ENCODE peak calls at places on chromosomes 13 and 19, in six cellular contexts. H is activated T-cell treated with anti-CD3 and anti-CD28 coated beads for 1 hour; Q is CD8-positive, alpha-beta memory T cell; Y is renal cortical epithelial cell; G is SJSA1; Z is AML-193. P is an unnamed sample.

GRCh38 chr13:95253033-95253432 is 48.2 kb downstream of the ABCC4 start:
- DNase-seq in G (no peak), H (no peak), Q (no peak), Y (no peak), Z (no peak), P (no peak)

GRCh38 chr13:108948269-108948671 is 318.9 kb downstream of the MYO16 start:
- DNase-seq in G (no peak), Y (no peak), Q (no peak), H (no peak), Z (no peak), P (no peak)

GRCh38 chr19:10389863-10390262 is 9.5 kb upstream of the TYK2 start:
- DNase-seq in G (peak), Z (no peak), H (no peak), Y (no peak), Q (no peak), P (peak)

GRCh38 chr19:11288349-11288748 is 7.6 kb upstream of the TSPAN16 start:
- DNase-seq in Z (peak), G (no peak), H (no peak), Y (peak), Q (no peak), P (peak)

GRCh38 chr19:10096615-10096963 is 5.9 kb downstream of the ANGPTL6 start:
- DNase-seq in G (no peak), Q (no peak), H (no peak), Y (no peak), Z (no peak), P (no peak)

GRCh38 chr13:43087960-43088580 is 64.7 kb downstream of the DNAJC15 start:
- DNase-seq in H (no peak), Z (no peak), G (no peak), Y (no peak), Q (no peak), P (no peak)

GRCh38 chr13:48500652-48501197 is 32.2 kb downstream of the RCBTB2 start:
- DNase-seq in Y (peak), Z (peak), G (no peak), Q (no peak), H (no peak), P (no peak)

GRCh38 chr19:15390814-15391213 is 11.2 kb upstream of the AKAP8 start:
- DNase-seq in Y (no peak), H (no peak), Q (no peak), Z (no peak), G (no peak), P (no peak)

GRCh38 chr13:112928958-112929777 is 39.8 kb upstream of the MCF2L start:
- DNase-seq in Q (no peak), Y (peak), G (no peak), H (no peak), Z (no peak), P (peak)

GRCh38 chr13:64697226-64697625 is 2532.9 kb downstream of the PCDH9 start:
- DNase-seq in Q (no peak), G (no peak), Y (no peak), Z (no peak), H (no peak), P (no peak)

GRCh38 chr19:40362160-40362559 is 13.7 kb downstream of the PLD3 start:
- DNase-seq in Q (no peak), G (no peak), Z (no peak), H (no peak), Y (no peak), P (no peak)

GRCh38 chr13:73059460-73060250 is 850 bp downstream of the KLF5 start:
- DNase-seq in G (peak), H (peak), Q (peak), Z (no peak), Y (no peak), P (peak)

P was measured in RPMI8226.